ENCODE peak calls at places on chromosomes 6 and 20, in six cellular contexts. One of them, this sample, is unnamed.

GRCh38 chr6:68008445-68008844 is 626.6 kb upstream of the ADGRB3 start:
- DNase-seq in transverse colon: no peak
- DNase-seq in Peyer's patch: no peak
- DNase-seq in K562: no peak
- DNase-seq in brain microvascular endothelial cell: no peak
- DNase-seq in A549: no peak
- DNase-seq in this sample: no peak

GRCh38 chr20:62353289-62354030 is 13.7 kb downstream of the LAMA5 start:
- DNase-seq in transverse colon: no peak
- DNase-seq in Peyer's patch: no peak
- DNase-seq in K562: no peak
- DNase-seq in brain microvascular endothelial cell: no peak
- DNase-seq in A549: no peak
- DNase-seq in this sample: no peak

GRCh38 chr20:18645851-18646250 is 58.0 kb downstream of the DTD1 start:
- DNase-seq in transverse colon: no peak
- DNase-seq in Peyer's patch: no peak
- DNase-seq in K562: no peak
- DNase-seq in brain microvascular endothelial cell: peak
- DNase-seq in A549: no peak
- DNase-seq in this sample: no peak

GRCh38 chr20:46689082-46689753 is at the start of gene TP53RK:
- DNase-seq in transverse colon: peak
- DNase-seq in Peyer's patch: peak
- DNase-seq in K562: peak
- DNase-seq in brain microvascular endothelial cell: peak
- DNase-seq in A549: peak
- DNase-seq in this sample: peak

GRCh38 chr6:148405893-148406292 is 63.3 kb downstream of the SASH1 start:
- DNase-seq in transverse colon: no peak
- DNase-seq in Peyer's patch: no peak
- DNase-seq in K562: no peak
- DNase-seq in brain microvascular endothelial cell: no peak
- DNase-seq in A549: no peak
- DNase-seq in this sample: no peak

GRCh38 chr20:2911200-2911599 is 37.9 kb downstream of the PTPRA start:
- DNase-seq in transverse colon: no peak
- DNase-seq in Peyer's patch: no peak
- DNase-seq in K562: no peak
- DNase-seq in brain microvascular endothelial cell: no peak
- DNase-seq in A549: no peak
- DNase-seq in this sample: no peak

GRCh38 chr6:100230976-100231316 is 233.8 kb downstream of the SIM1 start:
- DNase-seq in transverse colon: no peak
- DNase-seq in Peyer's patch: no peak
- DNase-seq in K562: no peak
- DNase-seq in brain microvascular endothelial cell: no peak
- DNase-seq in A549: no peak
- DNase-seq in this sample: no peak

GRCh38 chr6:23213193-23213592 is 643.8 kb downstream of the HDGFL1 start:
- DNase-seq in transverse colon: no peak
- DNase-seq in Peyer's patch: no peak
- DNase-seq in K562: no peak
- DNase-seq in brain microvascular endothelial cell: no peak
- DNase-seq in A549: no peak
- DNase-seq in this sample: no peak

GRCh38 chr6:128275030-128275429 is 245.4 kb downstream of the PTPRK start:
- DNase-seq in transverse colon: no peak
- DNase-seq in Peyer's patch: no peak
- DNase-seq in K562: no peak
- DNase-seq in brain microvascular endothelial cell: no peak
- DNase-seq in A549: no peak
- DNase-seq in this sample: no peak

GRCh38 chr20:64047968-64048401 is 1.5 kb downstream of the SOX18 start:
- DNase-seq in transverse colon: no peak
- DNase-seq in Peyer's patch: no peak
- DNase-seq in K562: no peak
- DNase-seq in brain microvascular endothelial cell: no peak
- DNase-seq in A549: no peak
- DNase-seq in this sample: no peak

GRCh38 chr6:28378644-28379043 is 20.9 kb downstream of the ZSCAN12 start:
- DNase-seq in transverse colon: no peak
- DNase-seq in Peyer's patch: no peak
- DNase-seq in K562: no peak
- DNase-seq in brain microvascular endothelial cell: no peak
- DNase-seq in A549: no peak
- DNase-seq in this sample: no peak

GRCh38 chr6:28377879-28378278 is 21.7 kb downstream of the ZSCAN12 start:
- DNase-seq in transverse colon: peak
- DNase-seq in Peyer's patch: no peak
- DNase-seq in K562: no peak
- DNase-seq in brain microvascular endothelial cell: no peak
- DNase-seq in A549: no peak
- DNase-seq in this sample: no peak

GRCh38 chr6:28380381-28380780 is 19.2 kb downstream of the ZSCAN12 start:
- DNase-seq in transverse colon: no peak
- DNase-seq in Peyer's patch: no peak
- DNase-seq in K562: no peak
- DNase-seq in brain microvascular endothelial cell: no peak
- DNase-seq in A549: no peak
- DNase-seq in this sample: no peak

GRCh38 chr6:28384143-28384533 is 15.4 kb downstream of the ZSCAN12 start:
- DNase-seq in transverse colon: no peak
- DNase-seq in Peyer's patch: no peak
- DNase-seq in K562: no peak
- DNase-seq in brain microvascular endothelial cell: no peak
- DNase-seq in A549: no peak
- DNase-seq in this sample: no peak

DNA sequence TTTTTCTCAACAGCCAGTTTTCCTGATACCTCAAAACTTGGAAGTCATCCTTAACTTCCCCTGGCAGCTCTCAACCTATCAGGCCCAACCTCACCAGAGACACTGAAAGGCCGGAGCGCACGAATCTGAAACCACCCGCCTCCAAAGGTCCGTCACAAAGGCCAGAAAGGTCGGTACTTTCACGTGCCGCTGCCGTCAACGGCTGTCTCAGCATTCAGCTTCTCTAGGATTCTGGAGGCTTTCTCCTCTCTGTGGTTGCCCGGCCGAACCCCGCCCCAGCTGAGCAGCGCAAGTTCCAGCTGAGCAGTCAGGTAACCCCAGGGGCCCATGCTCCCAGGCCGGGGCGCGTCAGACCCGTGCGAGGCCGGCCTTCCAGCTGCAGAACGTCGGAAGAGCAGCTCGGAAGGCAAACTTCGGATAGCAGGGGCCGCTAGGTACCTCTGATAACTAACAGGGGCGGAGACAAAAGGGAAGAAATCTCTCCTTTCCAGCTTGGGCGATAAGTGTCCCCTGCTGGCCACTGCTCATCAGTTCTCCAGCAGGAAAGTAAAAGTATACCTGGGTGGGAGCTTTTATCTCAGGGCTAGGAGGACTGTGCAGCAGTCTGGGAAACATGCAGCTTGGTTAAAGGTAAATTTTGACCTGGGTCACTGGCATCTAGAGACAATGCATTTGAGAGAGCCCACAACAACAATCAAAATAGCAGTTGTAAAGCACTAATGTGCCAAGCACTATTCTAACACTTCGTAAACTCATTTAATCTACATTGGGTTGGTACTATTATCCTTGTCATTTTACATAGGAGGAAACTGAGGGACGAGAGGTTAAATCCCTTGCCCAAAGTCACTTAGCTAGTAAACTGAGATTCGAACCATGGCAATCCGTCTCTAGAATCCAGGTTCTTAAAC is 16.1 kb downstream of the ZSCAN12 start:
- DNase-seq in transverse colon: peak
- DNase-seq in Peyer's patch: peak
- DNase-seq in K562: peak
- DNase-seq in brain microvascular endothelial cell: peak
- DNase-seq in A549: peak
- DNase-seq in this sample: peak
- TF ChIP-seq CTCF in transverse colon: peak
- TF ChIP-seq CTCF in Peyer's patch: peak
- TF ChIP-seq CTCF in K562: peak
- TF ChIP-seq CTCF in brain microvascular endothelial cell: peak
- TF ChIP-seq CTCF in A549: peak
- TF ChIP-seq CTCF in this sample: no peak

GRCh38 chr20:25050501-25051350 is 7.2 kb downstream of the ACSS1 start:
- DNase-seq in transverse colon: peak
- DNase-seq in Peyer's patch: peak
- DNase-seq in K562: no peak
- DNase-seq in brain microvascular endothelial cell: no peak
- DNase-seq in A549: no peak
- DNase-seq in this sample: peak

GRCh38 chr20:25053207-25054132 is 4.5 kb downstream of the ACSS1 start:
- DNase-seq in transverse colon: peak
- DNase-seq in Peyer's patch: peak
- DNase-seq in K562: no peak
- DNase-seq in brain microvascular endothelial cell: no peak
- DNase-seq in A549: no peak
- DNase-seq in this sample: peak

GRCh38 chr20:25051386-25052155 is 6.4 kb downstream of the ACSS1 start:
- DNase-seq in transverse colon: peak
- DNase-seq in Peyer's patch: peak
- DNase-seq in K562: no peak
- DNase-seq in brain microvascular endothelial cell: no peak
- DNase-seq in A549: no peak
- DNase-seq in this sample: peak

GRCh38 chr20:25054133-25054820 is 3.7 kb downstream of the ACSS1 start:
- DNase-seq in transverse colon: peak
- DNase-seq in Peyer's patch: peak
- DNase-seq in K562: no peak
- DNase-seq in brain microvascular endothelial cell: no peak
- DNase-seq in A549: no peak
- DNase-seq in this sample: no peak

GRCh38 chr20:25052255-25053206 is 5.4 kb downstream of the ACSS1 start:
- DNase-seq in transverse colon: peak
- DNase-seq in Peyer's patch: peak
- DNase-seq in K562: no peak
- DNase-seq in brain microvascular endothelial cell: no peak
- DNase-seq in A549: no peak
- DNase-seq in this sample: peak
- H3K27ac ChIP-seq in transverse colon: peak
- H3K27ac ChIP-seq in Peyer's patch: peak
- H3K27ac ChIP-seq in K562: no peak
- H3K27ac ChIP-seq in brain microvascular endothelial cell: no peak
- H3K27ac ChIP-seq in A549: no peak
- H3K27ac ChIP-seq in this sample: peak

GRCh38 chr6:119190176-119190575 is 111.7 kb upstream of the FAM184A start:
- DNase-seq in transverse colon: no peak
- DNase-seq in Peyer's patch: no peak
- DNase-seq in K562: no peak
- DNase-seq in brain microvascular endothelial cell: no peak
- DNase-seq in A549: no peak
- DNase-seq in this sample: no peak

GRCh38 chr6:119189498-119189897 is 111.0 kb upstream of the FAM184A start:
- DNase-seq in transverse colon: no peak
- DNase-seq in Peyer's patch: no peak
- DNase-seq in K562: no peak
- DNase-seq in brain microvascular endothelial cell: no peak
- DNase-seq in A549: no peak
- DNase-seq in this sample: no peak

GRCh38 chr6:119193707-119194106 is 115.2 kb upstream of the FAM184A start:
- DNase-seq in transverse colon: no peak
- DNase-seq in Peyer's patch: no peak
- DNase-seq in K562: no peak
- DNase-seq in brain microvascular endothelial cell: no peak
- DNase-seq in A549: no peak
- DNase-seq in this sample: no peak

GRCh38 chr6:119195204-119195603 is 116.7 kb upstream of the FAM184A start:
- DNase-seq in transverse colon: no peak
- DNase-seq in Peyer's patch: no peak
- DNase-seq in K562: no peak
- DNase-seq in brain microvascular endothelial cell: no peak
- DNase-seq in A549: no peak
- DNase-seq in this sample: no peak

GRCh38 chr6:119192200-119192599 is 113.7 kb upstream of the FAM184A start:
- DNase-seq in transverse colon: no peak
- DNase-seq in Peyer's patch: no peak
- DNase-seq in K562: no peak
- DNase-seq in brain microvascular endothelial cell: no peak
- DNase-seq in A549: no peak
- DNase-seq in this sample: no peak
- H3K4me3 ChIP-seq in transverse colon: no peak
- H3K4me3 ChIP-seq in Peyer's patch: no peak
- H3K4me3 ChIP-seq in K562: no peak
- H3K4me3 ChIP-seq in brain microvascular endothelial cell: no peak
- H3K4me3 ChIP-seq in A549: no peak
- H3K4me3 ChIP-seq in this sample: no peak

DNA sequence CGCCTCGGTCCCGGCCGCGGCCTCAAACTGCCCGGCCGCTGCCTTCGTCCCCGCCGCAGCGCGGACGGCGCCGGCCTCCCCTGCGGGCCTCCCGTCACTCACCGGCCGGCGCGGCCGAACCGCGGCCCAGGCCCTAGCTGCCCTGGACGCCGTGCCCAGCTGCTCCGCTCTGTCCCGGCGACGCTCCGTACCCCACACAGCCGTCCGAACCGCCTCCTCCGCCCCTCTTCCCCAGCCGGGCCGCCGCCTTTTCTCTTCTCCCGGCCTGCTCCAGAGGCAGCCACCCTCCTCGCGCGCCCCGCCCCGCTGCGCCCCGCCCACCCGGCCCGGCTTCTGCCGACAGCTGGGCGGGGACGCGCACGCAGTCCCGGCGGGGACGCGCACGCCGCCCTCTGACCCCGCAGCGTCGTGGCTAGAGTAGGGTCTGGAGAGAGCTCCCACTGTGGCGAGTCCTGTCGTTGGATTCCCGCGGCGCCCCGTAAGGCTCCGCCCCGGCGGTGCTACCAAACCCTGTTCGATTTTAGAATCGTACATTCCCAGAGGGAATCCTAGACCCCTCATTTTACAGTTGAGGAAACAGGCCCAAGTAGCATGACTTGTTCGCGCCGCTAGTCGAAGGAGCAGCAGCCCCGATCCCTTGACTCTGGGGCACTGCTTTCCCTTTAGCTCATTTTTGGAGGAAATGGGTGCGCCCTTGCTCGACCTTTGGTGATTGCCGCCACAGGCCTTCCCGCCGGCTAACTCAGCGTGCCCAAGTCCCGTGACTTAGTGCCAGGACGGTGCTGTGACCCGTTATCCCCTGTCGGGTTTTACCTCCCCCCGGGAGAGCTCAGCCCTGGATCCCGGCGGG is at the start of gene FBXO30:
- DNase-seq in transverse colon: peak
- DNase-seq in Peyer's patch: peak
- DNase-seq in K562: peak
- DNase-seq in brain microvascular endothelial cell: peak
- DNase-seq in A549: peak
- DNase-seq in this sample: peak
- TF ChIP-seq CTCF in transverse colon: peak
- TF ChIP-seq CTCF in Peyer's patch: peak
- TF ChIP-seq CTCF in K562: no peak
- TF ChIP-seq CTCF in brain microvascular endothelial cell: peak
- TF ChIP-seq CTCF in A549: no peak
- TF ChIP-seq CTCF in this sample: no peak

This sample was measured in coronary artery.